ENCODE peak calls at places on chromosomes 2 and 18, in five cellular contexts. Z is astrocyte, F is HCT116, D is H1, R is tibial nerve. I is an unnamed sample. For H3K4me1, the result is how much of the 10 kb centered on the place peaks cover.

GRCh38 chr2:40304340-40304739 is 147.6 kb downstream of the SLC8A1 start:
- DNase-seq in Z (peak), F (no peak), D (no peak), R (no peak), I (no peak)

GRCh38 chr2:197079832-197080555 is 153.5 kb upstream of the PGAP1 start:
- DNase-seq in Z (peak), F (no peak), D (no peak), R (no peak), I (no peak)

GRCh38 chr2:42184346-42184745 is 15.2 kb downstream of the EML4 start:
- DNase-seq in Z (no peak), F (no peak), D (no peak), R (no peak), I (no peak)

GRCh38 chr18:34637094-34637801 is 72.8 kb upstream of the DTNA start:
- DNase-seq in Z (no peak), F (no peak), D (no peak), R (no peak), I (no peak)

GRCh38 chr2:118848381-118849225 is 1.2 kb upstream of the EN1 start:
- DNase-seq in Z (no peak), F (no peak), D (peak), R (no peak), I (no peak)

GRCh38 chr2:98541906-98542305 is 66.4 kb downstream of the COA5 start:
- DNase-seq in Z (no peak), F (no peak), D (no peak), R (no peak), I (no peak)

GRCh38 chr2:142591408-142591807 is 286.1 kb upstream of the KYNU start:
- DNase-seq in Z (no peak), F (no peak), D (no peak), R (no peak), I (no peak)

GRCh38 chr2:158098171-158098570 is 3.5 kb upstream of the UPP2 start:
- DNase-seq in Z (no peak), F (no peak), D (no peak), R (no peak), I (no peak)

GRCh38 chr2:96734899-96735585 is 4.8 kb downstream of the LMAN2L start:
- DNase-seq in Z (no peak), F (no peak), D (no peak), R (no peak), I (no peak)

GRCh38 chr2:213279961-213280360 is 4.3 kb upstream of the SPAG16 start:
- DNase-seq in Z (no peak), F (no peak), D (no peak), R (peak), I (no peak)

GRCh38 chr18:21458322-21458721 is 142.2 kb downstream of the ESCO1 start:
- DNase-seq in Z (no peak), F (no peak), D (no peak), R (no peak), I (no peak)

GRCh38 chr2:17313261-17313660 is 205.0 kb downstream of the RAD51AP2 start:
- DNase-seq in Z (no peak), F (no peak), D (no peak), R (no peak), I (no peak)

GRCh38 chr2:241506793-241507429 is 1.5 kb downstream of the STK25 start:
- DNase-seq in Z (no peak), F (no peak), D (no peak), R (no peak), I (no peak)

GRCh38 chr18:49628993-49629795 is 67.3 kb downstream of the LIPG start:
- DNase-seq in Z (no peak), F (no peak), D (no peak), R (no peak), I (no peak)
- H3K4me1 ChIP-seq in Z (under half), F (under half), D (under half), R (under half), I (under half)

GRCh38 chr18:61892683-61893303 is at the start of gene RNF152:
- DNase-seq in Z (no peak), F (no peak), D (peak), R (no peak), I (peak)

GRCh38 chr18:61893304-61893970 is 630 bp upstream of the RNF152 start:
- DNase-seq in Z (no peak), F (no peak), D (peak), R (no peak), I (no peak)

GRCh38 chr18:61896118-61896517 is 3.3 kb upstream of the RNF152 start:
- DNase-seq in Z (no peak), F (no peak), D (no peak), R (no peak), I (no peak)

GRCh38 chr18:61894751-61895524 is 2.1 kb upstream of the RNF152 start:
- DNase-seq in Z (no peak), F (no peak), D (no peak), R (no peak), I (no peak)

DNA sequence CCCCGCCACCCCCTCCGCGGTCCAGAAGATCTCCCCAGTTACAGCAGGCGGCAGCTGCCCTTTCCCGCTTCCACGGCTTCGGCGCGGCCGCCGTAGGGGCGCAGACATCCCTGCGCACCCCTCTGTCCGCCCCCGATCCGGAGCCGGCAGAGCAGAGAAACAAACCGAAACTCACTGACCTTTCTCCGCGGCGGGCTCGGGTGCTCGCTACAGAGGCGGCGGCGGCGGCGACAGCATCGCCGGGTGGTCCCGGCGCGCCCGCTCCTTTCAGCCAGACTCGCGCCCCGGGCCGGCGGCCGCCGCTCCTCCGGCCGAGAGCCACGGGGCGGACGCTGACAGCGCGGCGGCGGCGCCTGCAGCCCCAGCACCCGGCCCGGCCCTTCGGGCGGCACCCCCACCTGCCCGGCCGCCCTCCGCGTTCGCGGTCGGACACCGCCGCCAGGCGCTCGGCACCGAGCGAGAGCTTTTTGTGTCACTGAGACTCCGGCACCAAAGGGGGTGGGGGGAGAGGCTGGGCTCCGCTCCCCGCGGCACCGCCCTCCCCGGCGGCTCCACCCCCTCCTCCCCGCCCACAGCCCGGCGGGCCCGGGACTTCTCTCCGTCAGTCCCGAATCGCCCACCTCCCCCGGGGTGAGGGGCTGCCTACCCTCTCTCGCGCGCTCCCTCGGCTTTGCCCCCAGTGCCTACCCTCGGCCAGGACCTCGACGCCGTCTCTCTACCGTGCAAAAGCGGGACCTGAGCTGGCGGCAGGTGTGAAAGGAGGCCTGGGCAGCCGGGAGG is 1.4 kb upstream of the RNF152 start:
- DNase-seq in Z (no peak), F (peak), D (peak), R (peak), I (peak)
- H3K27ac ChIP-seq in Z (peak), F (no peak), D (no peak), R (peak), I (no peak)

GRCh38 chr18:63422087-63422861 is at the start of gene VPS4B:
- DNase-seq in Z (peak), F (peak), D (peak), R (peak), I (peak)
- TF ChIP-seq CTCF in Z (no peak), F (no peak), D (no peak), R (no peak), I (no peak)

DNA sequence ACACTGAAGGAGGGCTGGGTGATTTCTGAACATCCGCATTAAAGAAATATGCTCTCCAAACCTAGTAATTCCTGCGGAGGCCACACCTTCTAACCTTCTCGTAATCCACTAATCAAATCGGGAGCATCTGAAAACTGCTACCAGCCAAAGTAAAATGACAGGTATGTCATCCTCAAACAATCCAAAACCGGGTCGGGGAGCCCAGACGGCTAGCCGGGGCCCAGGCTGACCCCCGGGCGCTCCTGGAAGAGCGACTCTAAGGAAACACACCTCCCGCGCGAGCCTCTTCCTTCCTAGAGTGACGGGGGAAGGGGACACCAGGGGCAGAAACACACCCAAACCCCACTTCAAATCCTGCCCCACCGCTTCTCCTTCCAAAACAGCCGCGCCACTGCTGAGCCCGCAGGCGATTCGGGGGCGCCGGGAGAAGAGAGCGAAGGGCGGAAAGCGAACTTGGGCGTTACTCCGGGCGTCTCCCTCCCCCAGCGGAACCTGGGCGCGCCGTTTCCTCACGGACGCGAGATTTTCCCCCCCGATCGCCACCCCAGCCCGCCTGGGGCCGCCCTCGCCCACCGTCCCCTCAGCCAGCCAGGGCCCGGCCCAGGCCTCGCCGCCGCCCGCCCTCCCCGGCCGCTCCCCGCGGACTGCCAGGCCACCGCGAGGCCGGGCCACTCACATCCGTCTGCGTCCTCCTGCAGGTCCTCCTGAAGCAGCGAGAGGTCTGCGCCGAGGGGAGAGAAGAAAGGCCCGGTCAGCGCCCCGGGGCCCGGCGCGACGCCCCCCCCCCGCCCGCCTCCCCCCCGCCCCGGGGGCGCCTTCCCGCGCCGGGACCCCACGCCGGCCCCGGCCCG is 584 bp downstream of the PPP4R1 start:
- DNase-seq in Z (no peak), F (no peak), D (peak), R (peak), I (peak)
- H3K4me1 ChIP-seq in Z (under half), F (under half), D (under half), R (under half), I (under half)

DNA sequence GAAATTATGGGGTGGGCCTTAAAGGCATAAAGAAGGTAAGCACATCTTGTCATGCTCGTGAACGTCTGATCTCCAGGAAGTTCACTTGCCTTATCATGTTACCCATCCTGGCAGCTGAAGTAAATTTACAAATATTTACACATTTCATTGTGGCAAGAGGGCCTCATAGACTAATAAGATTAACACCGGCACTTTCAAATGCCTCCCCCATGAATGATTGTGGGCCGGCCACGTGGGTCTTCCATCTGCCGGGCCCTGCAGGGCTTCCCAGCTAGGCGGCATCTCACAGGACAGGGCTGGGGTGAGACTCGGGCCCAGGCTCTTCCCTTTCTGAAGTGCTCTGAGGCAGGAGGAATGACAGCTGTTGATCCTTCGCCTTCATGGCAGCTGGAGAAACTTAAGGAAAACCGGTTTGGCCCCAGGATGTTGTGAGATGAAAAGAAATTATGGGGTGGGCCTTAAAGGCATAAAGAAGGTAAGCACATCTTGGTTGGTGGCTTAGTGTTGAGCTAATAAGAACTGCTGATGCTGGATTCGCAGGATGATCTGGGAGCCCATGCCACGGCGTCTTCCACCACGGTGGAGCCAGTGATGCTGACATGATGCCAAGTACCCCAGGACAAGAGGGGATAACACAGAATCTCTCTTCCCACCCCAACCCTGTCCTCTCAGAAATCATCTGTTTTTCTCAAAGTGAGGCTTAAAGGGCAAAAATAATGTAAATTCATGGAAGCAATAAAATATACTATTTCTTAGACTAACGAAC is 176.3 kb downstream of the SEPTIN10 start:
- DNase-seq in Z (no peak), F (no peak), D (no peak), R (no peak), I (no peak)
- H3K27ac ChIP-seq in Z (no peak), F (no peak), D (no peak), R (no peak), I (no peak)

DNA sequence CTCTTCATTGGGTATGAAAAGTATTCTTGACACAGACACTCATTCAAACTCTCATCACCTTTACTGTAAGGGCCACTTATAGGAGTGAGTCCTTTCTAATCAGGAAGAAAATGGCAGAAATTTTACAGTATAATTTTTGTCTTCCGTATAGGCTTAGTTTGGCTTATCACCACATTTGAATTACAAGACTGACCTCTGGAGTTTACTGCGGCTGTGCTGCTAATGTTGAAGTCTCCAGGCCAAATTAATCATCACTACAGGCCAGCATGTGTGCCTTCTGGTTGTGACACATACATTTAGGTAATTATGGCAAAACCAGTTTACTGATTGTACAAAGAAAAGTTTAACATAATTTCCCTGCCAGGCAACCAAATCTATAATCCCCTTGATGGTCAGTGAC is 753.6 kb upstream of the GCFC2 start:
- DNase-seq in Z (no peak), F (no peak), D (no peak), R (no peak), I (no peak)
- TF ChIP-seq CTCF in Z (no peak), F (no peak), D (no peak), R (no peak), I (no peak)

DNA sequence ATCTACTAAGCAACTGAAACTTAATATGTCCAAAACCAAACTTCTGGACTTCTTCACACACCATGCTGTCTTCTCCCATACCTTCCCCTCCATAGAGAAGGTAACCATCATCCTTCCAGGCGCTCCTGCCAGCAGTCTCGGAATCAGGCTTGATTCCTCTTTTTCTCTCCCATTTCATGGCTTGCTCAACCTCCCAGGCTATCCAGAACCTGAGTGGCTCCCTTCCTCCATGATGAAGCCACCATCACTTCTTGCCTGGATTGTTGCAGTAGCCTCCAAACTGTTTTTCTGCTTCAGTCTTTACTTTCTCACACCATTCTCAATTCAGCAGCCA is 40.1 kb upstream of the NDUFV2 start:
- DNase-seq in Z (no peak), F (no peak), D (no peak), R (no peak), I (no peak)
- H3K4me1 ChIP-seq in Z (under half), F (under half), D (under half), R (under half), I (under half)

I was measured in CD8-positive, alpha-beta T cell.